ENCODE peak calls at places on chromosomes 4 and X, in five cellular contexts. V is CD4-positive, alpha-beta T cell; M is pancreas; I is activated effector memory CD4-positive, alpha-beta T cell treated with anti-CD3 and anti-CD28 coated beads, Interleukin-2, amount 50 U/mL, for 16 hours; L is Calu3. S is an unnamed sample.

GRCh38 chr4:88659061-88659889 is 38.4 kb downstream of the NAP1L5 start:
- DNase-seq in M (no peak), L (peak), I (peak), V (peak), S (peak)

GRCh38 chr4:139918994-139919393 is 235.0 kb downstream of the MAML3 start:
- DNase-seq in L (no peak), M (no peak), V (no peak), I (no peak), S (no peak)

GRCh38 chr4:87078987-87079469 is 141.4 kb downstream of the KLHL8 start:
- DNase-seq in L (no peak), I (no peak), M (no peak), V (no peak), S (no peak)

GRCh38 chr4:2388430-2389182 is 29.8 kb downstream of the ZFYVE28 start:
- DNase-seq in M (no peak), V (no peak), I (no peak), L (no peak), S (no peak)

GRCh38 chrX:119272882-119273806 is 37.1 kb downstream of the PGRMC1 start:
- DNase-seq in M (peak), L (peak), V (peak), I (peak), S (peak)

GRCh38 chr4:182929296-182929695 is 12.1 kb upstream of the DCTD start:
- DNase-seq in V (no peak), L (no peak), M (no peak), I (no peak), S (no peak)

GRCh38 chrX:9532349-9532748 is 67.5 kb downstream of the TBL1X start:
- DNase-seq in L (no peak), I (no peak), V (no peak), M (no peak), S (no peak)

GRCh38 chr4:153188966-153189801 is 15.1 kb upstream of the TRIM2 start:
- DNase-seq in M (no peak), V (no peak), I (no peak), L (peak), S (no peak)